ENCODE peak calls at places on chromosome 15, in six cellular contexts. B is IMR-90, L is mesenchymal stem cell, A is neuronal stem cell, Z is trophoblast cell, J is H1. Y is an unnamed sample.

GRCh38 chr15:48965972-48966371 is 2.3 kb upstream of the SHC4 start:
- DNase-seq in B (peak), L (peak), A (no peak), Z (peak), J (no peak), Y (no peak)

GRCh38 chr15:82132742-82133141 is 86.9 kb upstream of the MEX3B start:
- DNase-seq in B (peak), L (peak), A (no peak), Z (peak), J (no peak), Y (no peak)

GRCh38 chr15:73602992-73603391 is 30.2 kb downstream of the NPTN start:
- DNase-seq in B (no peak), L (peak), A (no peak), Z (peak), J (no peak), Y (no peak)

GRCh38 chr15:70322051-70322668 is 224.4 kb upstream of the TLE3 start:
- DNase-seq in B (no peak), L (no peak), A (no peak), Z (no peak), J (no peak), Y (no peak)

GRCh38 chr15:99169769-99170311 is 65.0 kb downstream of the SYNM start:
- DNase-seq in B (peak), L (peak), A (no peak), Z (peak), J (no peak), Y (no peak)

GRCh38 chr15:89090791-89091666 is 2.8 kb downstream of the ABHD2 start:
- DNase-seq in B (peak), L (peak), A (no peak), Z (peak), J (no peak), Y (no peak)

GRCh38 chr15:68427961-68428360 is 4.0 kb downstream of the ITGA11 start:
- DNase-seq in B (no peak), L (no peak), A (no peak), Z (no peak), J (no peak), Y (no peak)

GRCh38 chr15:48554112-48554511 is 91.4 kb downstream of the FBN1 start:
- DNase-seq in B (no peak), L (peak), A (no peak), Z (no peak), J (no peak), Y (no peak)

GRCh38 chr15:100278596-100279380 is 63.0 kb downstream of the ADAMTS17 start:
- DNase-seq in B (no peak), L (no peak), A (no peak), Z (no peak), J (no peak), Y (no peak)
- H4K91ac ChIP-seq in B (no peak), L (no peak), A (no peak), Z (no peak), J (no peak), Y (no peak)

GRCh38 chr15:54014067-54014466 is 35.8 kb downstream of the UNC13C start:
- DNase-seq in B (no peak), L (no peak), A (no peak), Z (no peak), J (no peak), Y (no peak)
- H4K91ac ChIP-seq in B (no peak), L (no peak), A (no peak), Z (no peak), J (no peak), Y (no peak)

GRCh38 chr15:93080451-93080850 is 8.6 kb downstream of the RGMA start:
- DNase-seq in B (no peak), L (no peak), A (no peak), Z (no peak), J (no peak), Y (no peak)
- H4K91ac ChIP-seq in B (no peak), L (no peak), A (no peak), Z (no peak), J (no peak), Y (no peak)

DNA sequence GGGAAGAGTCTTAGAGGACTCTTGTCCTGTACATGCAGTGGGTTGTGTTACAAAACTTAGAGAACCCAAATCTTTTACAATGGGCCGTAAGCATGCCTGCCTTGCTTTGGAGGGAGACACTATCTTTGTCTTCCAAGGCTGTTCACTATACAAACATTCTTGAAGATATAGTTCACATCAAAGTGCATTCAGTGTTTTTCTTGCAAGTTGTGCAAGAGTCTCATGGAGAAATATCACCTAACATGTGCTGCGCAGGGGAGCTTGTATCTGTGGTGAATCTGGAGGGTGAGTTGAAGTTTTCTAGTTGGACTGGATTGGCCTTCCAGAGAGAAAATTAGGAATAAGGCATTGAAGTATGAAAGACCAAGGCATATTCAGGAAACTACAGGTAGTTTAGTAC is 7.8 kb upstream of the PRTG start:
- DNase-seq in B (no peak), L (no peak), A (no peak), Z (no peak), J (no peak), Y (no peak)
- H4K91ac ChIP-seq in B (no peak), L (no peak), A (no peak), Z (no peak), J (no peak), Y (no peak)

DNA sequence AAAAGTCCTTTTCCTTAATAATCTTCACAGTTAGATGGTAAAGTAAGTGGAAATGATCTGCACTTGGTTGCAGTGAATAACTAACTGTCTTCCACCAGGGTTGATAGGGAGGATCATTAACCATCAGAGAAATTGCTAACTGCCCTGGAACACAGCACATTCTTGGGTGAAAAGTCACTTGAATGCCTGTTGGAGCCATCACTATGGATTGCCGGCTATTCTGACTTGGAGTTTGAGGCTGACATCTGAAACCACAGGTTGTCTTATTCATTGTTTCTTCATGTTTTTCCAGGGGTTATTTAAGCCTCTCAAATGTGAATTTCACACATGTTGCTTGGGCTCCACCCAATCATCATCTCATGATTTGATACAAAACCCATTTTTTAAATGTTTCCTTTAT is 901.4 kb downstream of the MCTP2 start:
- DNase-seq in B (peak), L (peak), A (no peak), Z (peak), J (no peak), Y (no peak)
- H4K91ac ChIP-seq in B (no peak), L (no peak), A (no peak), Z (no peak), J (no peak), Y (no peak)

GRCh38 chr15:52808996-52809395 is 18.9 kb upstream of the ONECUT1 start:
- DNase-seq in B (no peak), L (no peak), A (no peak), Z (no peak), J (no peak), Y (no peak)
- H4K91ac ChIP-seq in B (no peak), L (no peak), A (no peak), Z (no peak), J (no peak), Y (no peak)

DNA sequence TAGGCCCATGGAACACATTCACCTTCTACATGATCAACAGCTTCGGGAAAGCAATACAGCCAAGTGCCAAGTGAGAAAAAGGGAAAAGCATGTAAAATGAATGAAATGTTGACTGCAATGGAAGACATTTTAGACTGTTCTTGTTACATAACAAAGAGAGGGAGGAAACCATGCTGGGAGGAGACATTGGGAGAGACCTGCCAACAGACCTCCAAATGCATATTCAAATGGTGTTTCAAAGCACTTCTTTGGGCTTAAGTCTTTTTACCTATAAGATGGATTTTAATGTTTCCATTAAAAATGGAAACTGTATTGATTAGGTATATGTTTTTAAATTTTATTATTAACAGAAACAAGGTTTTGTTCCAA is 350.0 kb upstream of the THBS1 start:
- DNase-seq in B (no peak), L (no peak), A (no peak), Z (no peak), J (no peak), Y (no peak)
- H4K91ac ChIP-seq in B (peak), L (no peak), A (no peak), Z (peak), J (no peak), Y (no peak)

DNA sequence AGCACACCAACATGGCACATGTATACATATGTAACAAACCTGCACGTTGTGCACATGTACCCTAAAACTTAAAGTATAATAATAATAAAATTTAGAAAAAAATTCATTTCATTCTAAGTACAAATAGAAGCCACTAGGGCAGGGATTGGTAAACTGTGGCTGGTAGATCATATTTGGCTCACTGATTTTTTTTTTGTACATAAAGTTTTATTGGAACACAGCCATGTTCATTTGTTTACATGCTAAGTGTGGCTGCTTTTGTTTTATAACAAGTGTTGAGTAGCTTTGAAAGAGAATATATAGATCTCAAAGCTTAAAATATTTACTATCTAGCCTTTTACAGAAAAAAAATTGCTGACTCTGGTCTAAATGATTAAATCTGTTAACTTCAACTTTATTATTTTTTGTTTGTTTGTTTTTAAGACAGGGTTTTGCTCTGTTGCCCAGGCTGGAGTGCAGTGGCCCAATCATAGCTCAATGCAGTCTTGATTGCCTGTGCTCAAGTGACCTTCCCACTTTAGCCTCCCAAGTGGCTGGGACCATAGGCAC is 32.8 kb downstream of the SLC30A4 start:
- DNase-seq in B (no peak), L (no peak), A (no peak), Z (no peak), J (no peak), Y (no peak)
- H4K91ac ChIP-seq in B (no peak), L (no peak), A (no peak), Z (no peak), J (no peak), Y (no peak)

DNA sequence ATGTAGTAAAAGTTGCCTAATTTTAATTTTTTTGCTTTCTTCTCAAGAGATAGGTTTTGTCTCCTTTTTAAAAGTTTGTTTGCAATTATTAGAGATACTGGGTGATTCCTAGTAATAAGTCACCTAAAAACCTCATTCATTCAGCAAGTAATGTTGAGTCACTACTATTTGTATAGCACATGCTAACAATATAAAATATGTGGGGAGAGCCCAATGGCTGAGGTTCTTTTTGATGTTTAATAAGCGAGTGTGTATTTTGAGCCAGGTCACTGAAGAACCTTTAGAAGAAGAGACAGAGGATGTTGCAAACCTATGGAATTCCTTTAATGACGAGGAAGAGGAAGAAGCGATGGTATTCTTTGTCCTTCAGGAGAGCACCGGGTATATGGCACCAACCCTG is 123.7 kb upstream of the CHRM5 start:
- DNase-seq in B (no peak), L (no peak), A (no peak), Z (no peak), J (no peak), Y (no peak)
- H4K91ac ChIP-seq in B (no peak), L (no peak), A (no peak), Z (no peak), J (peak), Y (no peak)